ENCODE peak calls at places on chromosome 7, in ten cellular contexts. R, M, Y, O, T, E, Z, K, S and W are unnamed samples.

GRCh38 chr7:151821806-151822540 is 54.9 kb downstream of the PRKAG2 start:
- DNase-seq in R (no peak), M (no peak), Y (no peak), O (no peak), T (no peak), E (no peak), Z (no peak), K (no peak), S (no peak), W (no peak)

GRCh38 chr7:50533849-50534248 is 31.4 kb downstream of the DDC start:
- DNase-seq in R (no peak), M (no peak), Y (no peak), O (no peak), T (peak), E (no peak), Z (no peak), K (no peak), S (no peak), W (no peak)

GRCh38 chr7:10913457-10913856 is 60.2 kb upstream of the PHF14 start:
- DNase-seq in R (no peak), M (no peak), Y (no peak), O (no peak), T (no peak), E (no peak), Z (no peak), K (no peak), S (no peak), W (no peak)

GRCh38 chr7:149598721-149599308 is 101.2 kb upstream of the ZNF746 start:
- DNase-seq in R (peak), M (peak), Y (no peak), O (no peak), T (peak), E (peak), Z (no peak), K (no peak), S (peak), W (peak)

GRCh38 chr7:95601324-95601723 is 5.0 kb upstream of the PDK4 start:
- DNase-seq in R (no peak), M (no peak), Y (no peak), O (no peak), T (no peak), E (no peak), Z (no peak), K (no peak), S (no peak), W (no peak)

GRCh38 chr7:77327067-77327931 is 88.8 kb downstream of the GSAP start:
- DNase-seq in R (peak), M (no peak), Y (no peak), O (no peak), T (peak), E (peak), Z (peak), K (peak), S (peak), W (no peak)

GRCh38 chr7:92636018-92636560 is 45.9 kb upstream of the FAM133B start:
- DNase-seq in R (no peak), M (no peak), Y (no peak), O (no peak), T (no peak), E (no peak), Z (no peak), K (no peak), S (peak), W (no peak)

GRCh38 chr7:140646931-140647647 is 6.5 kb upstream of the DENND2A start:
- DNase-seq in R (peak), M (peak), Y (no peak), O (no peak), T (peak), E (peak), Z (peak), K (no peak), S (peak), W (peak)

GRCh38 chr7:108091461-108091831 is 38.7 kb downstream of the LAMB4 start:
- DNase-seq in R (no peak), M (no peak), Y (no peak), O (no peak), T (no peak), E (no peak), Z (no peak), K (no peak), S (no peak), W (no peak)

GRCh38 chr7:141239661-141240060 is 165.8 kb downstream of the TMEM178B start:
- DNase-seq in R (no peak), M (no peak), Y (no peak), O (no peak), T (no peak), E (no peak), Z (no peak), K (no peak), S (no peak), W (no peak)

GRCh38 chr7:134435161-134435920 is 23.6 kb downstream of the AKR1B1 start:
- DNase-seq in R (no peak), M (no peak), Y (no peak), O (no peak), T (no peak), E (peak), Z (no peak), K (no peak), S (peak), W (no peak)

GRCh38 chr7:146864644-146865043 is 748.0 kb downstream of the CNTNAP2 start:
- DNase-seq in R (no peak), M (no peak), Y (no peak), O (no peak), T (no peak), E (no peak), Z (no peak), K (no peak), S (no peak), W (no peak)

GRCh38 chr7:24869572-24869971 is 110.4 kb downstream of the OSBPL3 start:
- DNase-seq in R (no peak), M (no peak), Y (no peak), O (no peak), T (no peak), E (no peak), Z (no peak), K (no peak), S (no peak), W (no peak)

GRCh38 chr7:139687980-139688632 is 89.7 kb downstream of the HIPK2 start:
- DNase-seq in R (no peak), M (no peak), Y (no peak), O (no peak), T (peak), E (peak), Z (no peak), K (no peak), S (peak), W (no peak)

GRCh38 chr7:151990567-151990966 is 34.3 kb downstream of the GALNTL5 start:
- DNase-seq in R (no peak), M (no peak), Y (no peak), O (no peak), T (no peak), E (peak), Z (no peak), K (no peak), S (peak), W (no peak)

GRCh38 chr7:2640858-2641257 is 9.1 kb downstream of the TTYH3 start:
- DNase-seq in R (no peak), M (no peak), Y (no peak), O (no peak), T (no peak), E (no peak), Z (no peak), K (no peak), S (no peak), W (no peak)

GRCh38 chr7:148527717-148528168 is 62.8 kb upstream of the C7orf33 start:
- DNase-seq in R (peak), M (peak), Y (peak), O (peak), T (peak), E (peak), Z (no peak), K (peak), S (peak), W (peak)

GRCh38 chr7:142511801-142512200 is 237.5 kb upstream of the PRSS1 start:
- DNase-seq in R (no peak), M (no peak), Y (no peak), O (no peak), T (no peak), E (no peak), Z (no peak), K (no peak), S (no peak), W (no peak)

GRCh38 chr7:121620953-121621606 is 225.0 kb upstream of the FAM3C start:
- DNase-seq in R (no peak), M (no peak), Y (no peak), O (no peak), T (no peak), E (no peak), Z (no peak), K (no peak), S (no peak), W (peak)

GRCh38 chr7:115906690-115907089 is 123.9 kb downstream of the TFEC start:
- DNase-seq in R (no peak), M (no peak), Y (no peak), O (no peak), T (no peak), E (no peak), Z (no peak), K (no peak), S (no peak), W (no peak)
- H3K4me3 ChIP-seq in R (no peak), M (no peak), Y (no peak), O (no peak), T (no peak), E (no peak), Z (no peak), K (no peak), S (no peak), W (no peak)

GRCh38 chr7:73706122-73707044 is 13.1 kb downstream of the STX1A start:
- DNase-seq in R (no peak), M (peak), Y (no peak), O (no peak), T (no peak), E (no peak), Z (no peak), K (no peak), S (peak), W (peak)
- H3K4me3 ChIP-seq in R (no peak), M (peak), Y (no peak), O (no peak), T (no peak), E (no peak), Z (no peak), K (no peak), S (no peak), W (no peak)

DNA sequence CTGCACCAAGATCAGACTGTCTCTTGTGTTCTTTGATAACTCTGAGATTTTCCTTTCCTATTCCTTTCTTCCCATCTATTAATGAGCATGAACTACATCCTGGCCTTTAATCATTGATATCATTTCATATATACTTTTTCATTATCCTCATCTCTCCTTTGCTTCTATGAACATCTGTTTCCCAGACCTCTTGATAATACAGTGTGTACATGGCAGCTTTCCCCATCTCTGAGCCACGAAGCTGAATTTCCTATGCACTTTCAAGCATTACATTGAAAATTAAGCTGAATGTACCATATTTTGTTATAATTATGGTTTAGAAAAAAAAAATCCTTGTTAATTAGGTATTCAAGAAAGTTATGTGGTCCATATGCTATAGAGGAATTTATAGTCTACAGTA is 60.9 kb upstream of the CREB5 start:
- DNase-seq in R (no peak), M (no peak), Y (no peak), O (no peak), T (no peak), E (no peak), Z (no peak), K (no peak), S (no peak), W (no peak)
- H3K4me3 ChIP-seq in R (no peak), M (no peak), Y (no peak), O (no peak), T (no peak), E (no peak), Z (no peak), K (no peak), S (no peak), W (no peak)

GRCh38 chr7:137943132-137943551 is 58.7 kb downstream of the CREB3L2 start:
- DNase-seq in R (no peak), M (no peak), Y (no peak), O (peak), T (peak), E (peak), Z (peak), K (no peak), S (peak), W (no peak)

GRCh38 chr7:137947031-137947430 is 54.9 kb downstream of the CREB3L2 start:
- DNase-seq in R (no peak), M (no peak), Y (no peak), O (no peak), T (no peak), E (no peak), Z (no peak), K (no peak), S (no peak), W (no peak)

GRCh38 chr7:137942459-137943115 is 59.3 kb downstream of the CREB3L2 start:
- DNase-seq in R (no peak), M (no peak), Y (no peak), O (no peak), T (no peak), E (no peak), Z (no peak), K (no peak), S (peak), W (no peak)

GRCh38 chr7:137946015-137946414 is 55.9 kb downstream of the CREB3L2 start:
- DNase-seq in R (no peak), M (no peak), Y (no peak), O (no peak), T (no peak), E (no peak), Z (no peak), K (no peak), S (no peak), W (no peak)

GRCh38 chr7:137944168-137944567 is 57.7 kb downstream of the CREB3L2 start:
- DNase-seq in R (no peak), M (no peak), Y (no peak), O (no peak), T (no peak), E (peak), Z (no peak), K (no peak), S (peak), W (no peak)
- H3K4me3 ChIP-seq in R (no peak), M (no peak), Y (no peak), O (no peak), T (no peak), E (no peak), Z (no peak), K (no peak), S (no peak), W (no peak)

DNA sequence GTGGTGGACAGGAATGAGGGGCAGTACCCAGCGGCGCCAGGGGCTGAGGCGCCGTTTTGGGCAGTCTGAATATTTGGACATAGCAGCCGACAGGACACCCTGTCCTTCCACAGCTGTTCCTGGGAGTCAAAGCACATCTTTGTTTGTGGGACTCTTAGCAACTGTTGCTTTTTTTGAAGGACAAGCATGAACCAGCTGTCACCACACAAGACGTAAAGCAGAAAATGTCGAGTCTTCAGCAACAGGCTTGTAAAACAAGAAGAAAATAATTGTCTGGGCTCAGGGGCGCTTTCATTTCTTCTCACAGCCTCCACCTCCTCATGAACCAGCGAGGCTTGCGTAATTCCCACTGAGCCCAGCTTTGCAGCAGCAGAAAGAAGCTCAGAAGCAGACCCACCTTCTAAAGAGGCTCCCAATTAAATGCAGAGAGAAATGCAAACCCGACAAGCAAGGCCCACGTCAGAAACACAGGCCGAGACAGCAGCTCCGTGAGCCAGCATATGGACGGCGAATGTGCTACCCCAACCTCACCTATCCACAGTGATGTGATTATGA is 68.9 kb upstream of the DNAAF5 start:
- DNase-seq in R (no peak), M (no peak), Y (no peak), O (no peak), T (no peak), E (peak), Z (no peak), K (no peak), S (peak), W (no peak)
- H3K4me3 ChIP-seq in R (no peak), M (no peak), Y (no peak), O (no peak), T (no peak), E (no peak), Z (no peak), K (no peak), S (no peak), W (no peak)

DNA sequence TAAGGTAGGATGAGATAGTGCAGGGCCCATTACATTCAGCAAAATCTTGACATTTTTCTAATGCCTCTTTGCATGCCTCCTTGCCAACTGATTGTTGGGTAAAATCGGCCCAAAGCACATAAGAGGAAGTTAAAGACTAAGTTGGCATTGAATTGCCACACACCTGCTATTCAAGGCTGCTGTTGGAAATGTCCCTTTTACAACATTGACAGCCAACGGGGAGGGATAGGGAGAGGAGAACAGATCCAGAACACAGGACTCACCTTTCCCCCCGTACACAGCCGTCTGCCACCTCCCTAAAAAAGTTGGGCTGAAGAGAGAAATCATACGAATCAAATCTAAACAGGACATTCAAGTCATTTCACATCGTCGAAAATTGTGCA is 695 bp downstream of the FAM237B start:
- DNase-seq in R (no peak), M (no peak), Y (no peak), O (no peak), T (no peak), E (no peak), Z (no peak), K (no peak), S (no peak), W (peak)
- H3K4me3 ChIP-seq in R (no peak), M (peak), Y (no peak), O (no peak), T (no peak), E (peak), Z (no peak), K (peak), S (no peak), W (no peak)

GRCh38 chr7:195830-196128 is 3.4 kb downstream of the FAM20C start:
- DNase-seq in R (no peak), M (no peak), Y (no peak), O (no peak), T (no peak), E (no peak), Z (no peak), K (no peak), S (no peak), W (no peak)
- H3K4me3 ChIP-seq in R (no peak), M (no peak), Y (no peak), O (no peak), T (no peak), E (no peak), Z (no peak), K (peak), S (peak), W (no peak)

DNA sequence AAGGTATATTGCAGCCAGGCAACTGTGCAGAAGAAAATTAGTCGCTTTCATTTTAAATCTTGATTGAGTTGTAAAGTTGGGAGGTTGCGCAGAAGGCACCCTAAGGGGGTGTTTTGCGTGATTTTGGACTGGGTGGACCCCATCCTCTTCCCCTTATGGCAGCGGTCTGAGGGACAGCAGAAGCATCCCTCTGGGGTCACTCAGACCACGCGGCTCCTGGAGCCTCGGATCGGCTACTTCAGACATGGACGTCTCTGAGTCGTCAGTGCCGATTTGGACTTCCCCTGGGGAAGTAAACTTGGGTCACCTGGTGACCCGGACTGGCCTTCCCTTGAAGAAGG is 639.0 kb upstream of the DPP6 start:
- DNase-seq in R (no peak), M (no peak), Y (no peak), O (no peak), T (no peak), E (no peak), Z (no peak), K (no peak), S (no peak), W (no peak)
- H3K4me3 ChIP-seq in R (no peak), M (no peak), Y (no peak), O (no peak), T (no peak), E (no peak), Z (no peak), K (no peak), S (no peak), W (no peak)

GRCh38 chr7:84145892-84146291 is 48.7 kb downstream of the SEMA3A start:
- DNase-seq in R (no peak), M (no peak), Y (no peak), O (no peak), T (no peak), E (no peak), Z (no peak), K (no peak), S (no peak), W (no peak)
- H3K4me3 ChIP-seq in R (no peak), M (no peak), Y (no peak), O (no peak), T (no peak), E (no peak), Z (no peak), K (no peak), S (peak), W (no peak)

DNA sequence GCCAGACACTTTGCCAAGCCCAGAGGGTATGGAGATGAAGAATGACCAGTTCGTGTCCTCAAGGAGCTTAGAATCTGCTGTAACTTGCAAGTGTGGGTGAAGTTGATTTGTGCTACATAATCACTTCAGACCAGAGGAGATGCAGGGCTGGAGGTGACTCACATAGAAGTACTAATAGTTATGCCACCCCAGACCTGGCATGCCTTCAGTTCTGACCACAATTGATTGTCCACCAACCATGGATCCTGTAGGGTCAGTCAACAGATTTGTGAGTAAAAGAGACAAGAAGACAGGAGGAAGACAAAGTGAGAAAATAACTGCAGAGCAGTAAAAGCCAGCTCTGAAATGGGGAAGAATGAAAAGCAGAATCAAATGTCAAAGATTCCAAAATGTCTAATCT is 51.2 kb upstream of the BMPER start:
- DNase-seq in R (no peak), M (no peak), Y (no peak), O (no peak), T (no peak), E (peak), Z (no peak), K (no peak), S (peak), W (no peak)
- H3K4me3 ChIP-seq in R (no peak), M (no peak), Y (no peak), O (no peak), T (no peak), E (no peak), Z (no peak), K (no peak), S (no peak), W (no peak)